ENCODE peak calls at places on chromosomes 13 and 19, in four cellular contexts. One of them, this sample, is unnamed.

GRCh38 chr19:10520652-10521318 is 3.5 kb upstream of the S1PR5 start:
- DNase-seq in stomach: peak; percentile 73
- DNase-seq in body of pancreas: peak; percentile 66
- DNase-seq in K562: no peak
- DNase-seq in this sample: no peak

GRCh38 chr19:6723108-6723618 is 2.7 kb upstream of the C3 start:
- DNase-seq in stomach: no peak
- DNase-seq in body of pancreas: peak; percentile 85
- DNase-seq in K562: no peak
- DNase-seq in this sample: no peak

GRCh38 chr13:85525411-85525810 is 273.8 kb downstream of the SLITRK6 start:
- DNase-seq in stomach: no peak
- DNase-seq in body of pancreas: no peak
- DNase-seq in K562: no peak
- DNase-seq in this sample: no peak

GRCh38 chr13:99498304-99499161 is 2.7 kb upstream of the TM9SF2 start:
- DNase-seq in stomach: peak; percentile 98
- DNase-seq in body of pancreas: peak; percentile 99
- DNase-seq in K562: peak; percentile 97
- DNase-seq in this sample: peak; percentile 94

GRCh38 chr19:55210120-55210493 is 806 bp upstream of the PTPRH start:
- DNase-seq in stomach: peak; percentile 48
- DNase-seq in body of pancreas: peak; percentile 81
- DNase-seq in K562: peak; percentile 35
- DNase-seq in this sample: no peak

GRCh38 chr19:14333101-14333871 is 48.0 kb upstream of the ADGRE5 start:
- DNase-seq in stomach: peak; percentile 37
- DNase-seq in body of pancreas: no peak
- DNase-seq in K562: no peak
- DNase-seq in this sample: no peak

GRCh38 chr13:23510979-23511735 is 59.1 kb upstream of the TNFRSF19 start:
- DNase-seq in stomach: no peak
- DNase-seq in body of pancreas: peak; percentile 21
- DNase-seq in K562: peak; percentile 5
- DNase-seq in this sample: peak; percentile 49

GRCh38 chr19:12856684-12857083 is 18.4 kb downstream of the MAST1 start:
- DNase-seq in stomach: no peak
- DNase-seq in body of pancreas: no peak
- DNase-seq in K562: no peak
- DNase-seq in this sample: no peak

GRCh38 chr19:35178701-35179100 is 24.2 kb downstream of the FXYD5 start:
- DNase-seq in stomach: no peak
- DNase-seq in body of pancreas: no peak
- DNase-seq in K562: no peak
- DNase-seq in this sample: no peak

GRCh38 chr19:4830768-4831265 is 695 bp downstream of the TICAM1 start:
- DNase-seq in stomach: no peak
- DNase-seq in body of pancreas: no peak
- DNase-seq in K562: peak; percentile 38
- DNase-seq in this sample: no peak

GRCh38 chr13:28463481-28463880 is 31.4 kb downstream of the FLT1 start:
- DNase-seq in stomach: no peak
- DNase-seq in body of pancreas: no peak
- DNase-seq in K562: no peak
- DNase-seq in this sample: no peak

GRCh38 chr19:406121-406711 is 2.7 kb downstream of the C2CD4C start:
- DNase-seq in stomach: no peak
- DNase-seq in body of pancreas: no peak
- DNase-seq in K562: no peak
- DNase-seq in this sample: no peak

GRCh38 chr19:21087871-21088270 is 5.9 kb downstream of the ZNF714 start:
- DNase-seq in stomach: no peak
- DNase-seq in body of pancreas: no peak
- DNase-seq in K562: no peak
- DNase-seq in this sample: no peak

GRCh38 chr19:21084343-21084742 is 2.3 kb downstream of the ZNF714 start:
- DNase-seq in stomach: no peak
- DNase-seq in body of pancreas: no peak
- DNase-seq in K562: peak; percentile 39
- DNase-seq in this sample: no peak

DNA sequence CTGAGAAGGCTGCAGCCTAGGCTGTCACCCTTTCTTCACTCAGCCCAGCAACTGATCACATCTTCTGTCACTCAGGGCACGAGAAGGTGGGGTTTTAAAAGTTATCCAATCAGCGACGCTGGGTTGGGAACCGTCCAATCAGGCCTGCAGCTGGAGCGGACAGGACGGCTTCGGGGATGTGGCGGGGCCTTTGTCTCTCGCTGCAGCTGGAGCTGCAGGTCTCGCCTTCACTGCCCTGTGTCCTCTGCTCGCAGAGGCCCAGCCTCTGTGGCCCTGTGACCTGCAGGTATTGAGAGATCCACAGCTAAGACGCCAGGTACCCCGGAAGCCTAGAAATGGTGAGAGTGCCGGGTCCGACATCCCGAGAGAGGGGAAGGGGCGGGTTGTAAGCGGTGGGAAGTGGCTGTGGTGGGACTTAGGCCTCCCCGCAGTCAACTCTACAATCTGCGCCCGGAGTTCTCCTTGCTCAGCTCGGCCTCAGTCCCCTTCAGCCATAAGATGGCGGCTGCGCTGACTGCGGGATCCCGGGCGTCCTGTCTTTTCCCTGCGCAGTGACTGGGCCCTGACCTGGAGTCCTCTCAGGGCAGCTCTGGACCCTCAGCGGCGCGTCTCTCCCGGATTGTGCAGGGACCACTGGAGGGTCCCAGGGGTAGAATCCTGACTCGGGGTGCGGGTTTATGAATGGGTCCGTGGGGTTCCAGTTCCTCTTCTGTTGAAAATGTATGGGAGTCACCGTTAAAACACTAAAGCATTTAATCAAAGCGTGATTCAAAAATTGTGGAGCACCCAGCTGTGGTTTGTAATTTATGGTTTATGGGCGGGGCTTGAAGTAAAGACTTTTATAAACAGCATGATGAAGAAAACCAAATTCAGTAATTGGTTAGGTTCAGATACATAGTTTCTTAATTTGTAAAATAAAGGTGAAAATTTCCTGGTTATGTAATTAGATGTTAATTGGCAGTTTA is at the start of gene ZNF714:
- DNase-seq in stomach: peak; percentile 79
- DNase-seq in body of pancreas: peak; percentile 94
- DNase-seq in K562: peak; percentile 97
- DNase-seq in this sample: peak; percentile 85
- TF ChIP-seq POLR2A in stomach: no peak
- TF ChIP-seq POLR2A in body of pancreas: peak; percentile 19
- TF ChIP-seq POLR2A in K562: peak; percentile 92
- TF ChIP-seq POLR2A in this sample: no peak

GRCh38 chr19:16657384-16657783 is 2.6 kb downstream of the SMIM7 start:
- DNase-seq in stomach: no peak
- DNase-seq in body of pancreas: no peak
- DNase-seq in K562: no peak
- DNase-seq in this sample: no peak

GRCh38 chr19:16659832-16660708 is at the start of gene SMIM7:
- DNase-seq in stomach: peak; percentile 99
- DNase-seq in body of pancreas: peak; percentile 99
- DNase-seq in K562: peak; percentile 99
- DNase-seq in this sample: peak; percentile 99

GRCh38 chr19:16659464-16659831 is 496 bp downstream of the SMIM7 start:
- DNase-seq in stomach: peak; percentile 26
- DNase-seq in body of pancreas: no peak
- DNase-seq in K562: no peak
- DNase-seq in this sample: no peak

GRCh38 chr19:16661480-16662034 is 618 bp downstream of the TMEM38A start:
- DNase-seq in stomach: peak; percentile 33
- DNase-seq in body of pancreas: peak; percentile 16
- DNase-seq in K562: peak; percentile 29
- DNase-seq in this sample: peak; percentile 95

GRCh38 chr19:16660763-16661479 is at the start of gene TMEM38A:
- DNase-seq in stomach: peak; percentile 72
- DNase-seq in body of pancreas: peak; percentile 41
- DNase-seq in K562: peak; percentile 56
- DNase-seq in this sample: peak; percentile 86
- TF ChIP-seq POLR2A in stomach: no peak
- TF ChIP-seq POLR2A in body of pancreas: no peak
- TF ChIP-seq POLR2A in K562: no peak
- TF ChIP-seq POLR2A in this sample: peak; percentile 91

GRCh38 chr13:46168818-46169217 is 13.2 kb downstream of the LCP1 start:
- DNase-seq in stomach: no peak
- DNase-seq in body of pancreas: no peak
- DNase-seq in K562: no peak
- DNase-seq in this sample: no peak

GRCh38 chr13:46166947-46167610 is 14.9 kb downstream of the LCP1 start:
- DNase-seq in stomach: no peak
- DNase-seq in body of pancreas: no peak
- DNase-seq in K562: no peak
- DNase-seq in this sample: no peak

GRCh38 chr13:46170268-46170667 is 11.7 kb downstream of the LCP1 start:
- DNase-seq in stomach: peak; percentile 44
- DNase-seq in body of pancreas: peak; percentile 10
- DNase-seq in K562: no peak
- DNase-seq in this sample: no peak

GRCh38 chr13:46166221-46166584 is 15.8 kb downstream of the LCP1 start:
- DNase-seq in stomach: no peak
- DNase-seq in body of pancreas: no peak
- DNase-seq in K562: no peak
- DNase-seq in this sample: no peak

DNA sequence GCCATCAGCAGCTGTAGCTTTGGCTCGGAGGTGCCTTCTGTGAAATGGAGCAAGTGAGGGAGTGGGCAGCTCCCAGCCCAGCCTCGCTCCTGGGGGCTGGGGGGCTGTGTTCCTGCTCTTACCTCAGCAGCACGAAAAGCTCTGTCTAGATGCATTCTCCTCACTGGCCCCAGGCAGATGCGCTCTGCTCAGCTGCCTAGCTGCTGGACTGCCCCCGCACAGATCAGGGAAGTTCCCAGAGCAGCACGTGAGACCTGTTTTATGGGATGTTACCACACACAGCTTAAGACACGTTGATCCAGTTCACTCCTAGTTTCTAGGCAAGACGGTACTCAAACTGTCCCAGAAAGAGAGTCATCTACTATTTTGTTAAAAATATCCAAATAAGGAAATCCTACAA is 13.6 kb downstream of the LCP1 start:
- DNase-seq in stomach: no peak
- DNase-seq in body of pancreas: peak; percentile 52
- DNase-seq in K562: peak; percentile 47
- DNase-seq in this sample: peak; percentile 20
- TF ChIP-seq POLR2A in stomach: no peak
- TF ChIP-seq POLR2A in body of pancreas: no peak
- TF ChIP-seq POLR2A in K562: no peak
- TF ChIP-seq POLR2A in this sample: no peak

GRCh38 chr19:2288010-2288742 is 6.2 kb upstream of the PEAK3 start:
- DNase-seq in stomach: no peak
- DNase-seq in body of pancreas: no peak
- DNase-seq in K562: no peak
- DNase-seq in this sample: no peak

GRCh38 chr19:2288743-2289713 is 7.1 kb upstream of the PEAK3 start:
- DNase-seq in stomach: no peak
- DNase-seq in body of pancreas: no peak
- DNase-seq in K562: no peak
- DNase-seq in this sample: no peak

GRCh38 chr19:2289714-2290435 is 7.9 kb upstream of the PEAK3 start:
- DNase-seq in stomach: peak; percentile 41
- DNase-seq in body of pancreas: peak; percentile 62
- DNase-seq in K562: peak; percentile 67
- DNase-seq in this sample: no peak

GRCh38 chr19:2286402-2287140 is 4.6 kb upstream of the PEAK3 start:
- DNase-seq in stomach: no peak
- DNase-seq in body of pancreas: no peak
- DNase-seq in K562: no peak
- DNase-seq in this sample: no peak

DNA sequence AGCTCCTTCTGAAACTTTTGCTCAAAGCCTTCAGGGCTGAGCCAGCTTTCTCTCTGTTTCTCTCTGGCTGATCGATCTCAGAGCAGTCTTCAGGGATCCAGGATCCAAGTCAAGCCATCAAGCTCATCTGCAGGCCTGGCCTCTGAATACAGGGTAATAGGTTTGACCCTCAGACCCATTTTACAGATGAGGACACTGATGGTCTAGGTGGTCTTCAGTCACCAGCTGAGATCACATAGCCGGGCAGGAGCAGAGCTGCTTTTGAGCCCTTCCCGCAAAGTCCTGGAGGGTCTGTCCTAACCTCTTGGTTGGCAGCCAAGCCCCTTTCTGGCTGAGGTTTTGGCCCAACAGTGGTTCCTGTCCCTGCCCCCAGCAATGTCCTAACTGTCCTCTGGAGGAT is 5.6 kb upstream of the PEAK3 start:
- DNase-seq in stomach: no peak
- DNase-seq in body of pancreas: no peak
- DNase-seq in K562: no peak
- DNase-seq in this sample: no peak
- TF ChIP-seq POLR2A in stomach: no peak
- TF ChIP-seq POLR2A in body of pancreas: no peak
- TF ChIP-seq POLR2A in K562: no peak
- TF ChIP-seq POLR2A in this sample: no peak

GRCh38 chr19:18514800-18515682 is 6.8 kb downstream of the ELL start:
- DNase-seq in stomach: peak; percentile 71
- DNase-seq in body of pancreas: peak; percentile 80
- DNase-seq in K562: peak; percentile 45
- DNase-seq in this sample: no peak
- TF ChIP-seq POLR2A in stomach: no peak
- TF ChIP-seq POLR2A in body of pancreas: no peak
- TF ChIP-seq POLR2A in K562: no peak
- TF ChIP-seq POLR2A in this sample: no peak

DNA sequence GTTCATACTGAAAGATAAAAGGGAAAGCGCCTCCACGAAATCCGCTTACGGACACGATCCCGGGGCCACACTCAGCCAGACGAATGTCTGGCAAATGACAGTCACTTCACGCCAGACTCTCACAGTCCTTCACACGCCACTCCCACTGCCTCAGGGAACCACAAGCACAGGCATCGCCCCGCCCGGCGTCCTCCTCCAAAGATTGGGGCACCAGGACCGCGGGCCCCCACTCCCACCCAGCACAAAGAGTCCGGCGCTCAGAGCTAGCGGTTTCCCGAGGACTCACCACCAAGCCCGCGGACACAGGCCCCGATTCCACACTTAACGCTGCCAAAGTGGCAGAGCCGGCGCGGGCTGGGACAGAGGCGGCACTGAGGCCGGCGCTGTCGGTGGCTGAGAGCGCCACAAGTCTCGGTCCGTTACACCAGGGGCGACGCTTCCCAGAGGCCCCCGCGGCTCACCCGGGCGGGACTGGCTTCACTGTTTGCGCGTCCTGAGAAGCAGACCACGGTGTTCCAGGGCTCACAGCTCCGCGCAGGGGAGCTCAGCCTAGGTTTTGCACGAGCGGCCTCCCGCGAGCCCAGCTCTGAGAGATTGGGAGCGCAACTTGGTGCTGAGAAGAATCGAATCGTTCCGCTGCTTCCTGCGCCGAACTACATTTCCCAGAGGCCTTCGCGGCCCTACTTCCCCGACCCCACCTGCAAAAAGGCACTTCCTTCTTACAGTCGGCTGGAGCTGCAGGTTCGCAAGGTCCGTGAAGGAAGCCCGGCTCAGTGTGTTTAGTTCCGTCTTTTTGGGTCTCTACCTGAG is at the start of gene ZNF569:
- DNase-seq in stomach: peak; percentile 90
- DNase-seq in body of pancreas: peak; percentile 96
- DNase-seq in K562: peak; percentile 87
- DNase-seq in this sample: peak; percentile 89
- TF ChIP-seq POLR2A in stomach: no peak
- TF ChIP-seq POLR2A in body of pancreas: no peak
- TF ChIP-seq POLR2A in K562: peak; percentile 72
- TF ChIP-seq POLR2A in this sample: peak; percentile 28